ENCODE peak calls at places on chromosomes 3 and 15, in ten cellular contexts. One of them, this sample, is unnamed.

GRCh38 chr3:28476194-28476593 is 127.6 kb upstream of the AZI2 start:
- DNase-seq in HTR-8/SVneo: peak; percentile 21
- DNase-seq in pons: peak; percentile 56
- DNase-seq in DMS 273 treated with DMSO at 0.1 percent for 48 hours: peak; percentile 6
- DNase-seq in dermis microvascular lymphatic vessel endothelial cell: peak; percentile 60
- DNase-seq in GM03348: peak; percentile 67
- DNase-seq in HT-29: peak; percentile 33
- DNase-seq in ACHN: peak; percentile 41
- DNase-seq in fibroblast of the aortic adventitia: peak; percentile 69
- DNase-seq in GM20000: peak; percentile 36
- DNase-seq in this sample: peak; percentile 5

GRCh38 chr3:144760831-144761230 is 789.2 kb downstream of the DIPK2A start:
- DNase-seq in HTR-8/SVneo: no peak
- DNase-seq in pons: no peak
- DNase-seq in DMS 273 treated with DMSO at 0.1 percent for 48 hours: no peak
- DNase-seq in dermis microvascular lymphatic vessel endothelial cell: no peak
- DNase-seq in GM03348: no peak
- DNase-seq in HT-29: peak; percentile 41
- DNase-seq in ACHN: no peak
- DNase-seq in fibroblast of the aortic adventitia: no peak
- DNase-seq in GM20000: no peak
- DNase-seq in this sample: no peak

GRCh38 chr3:141940204-141940776 is 63.8 kb downstream of the ATP1B3 start:
- DNase-seq in HTR-8/SVneo: peak; percentile 84
- DNase-seq in pons: peak; percentile 35
- DNase-seq in DMS 273 treated with DMSO at 0.1 percent for 48 hours: peak; percentile 92
- DNase-seq in dermis microvascular lymphatic vessel endothelial cell: peak; percentile 66
- DNase-seq in GM03348: peak; percentile 60
- DNase-seq in HT-29: peak; percentile 79
- DNase-seq in ACHN: peak; percentile 64
- DNase-seq in fibroblast of the aortic adventitia: peak; percentile 64
- DNase-seq in GM20000: no peak
- DNase-seq in this sample: peak; percentile 100

GRCh38 chr3:11954312-11954934 is 49.8 kb upstream of the SYN2 start:
- DNase-seq in HTR-8/SVneo: no peak
- DNase-seq in pons: no peak
- DNase-seq in DMS 273 treated with DMSO at 0.1 percent for 48 hours: peak; percentile 1
- DNase-seq in dermis microvascular lymphatic vessel endothelial cell: no peak
- DNase-seq in GM03348: no peak
- DNase-seq in HT-29: no peak
- DNase-seq in ACHN: no peak
- DNase-seq in fibroblast of the aortic adventitia: no peak
- DNase-seq in GM20000: no peak
- DNase-seq in this sample: no peak

GRCh38 chr15:48005921-48006541 is 114.8 kb upstream of the SLC24A5 start:
- DNase-seq in HTR-8/SVneo: peak; percentile 12
- DNase-seq in pons: no peak
- DNase-seq in DMS 273 treated with DMSO at 0.1 percent for 48 hours: no peak
- DNase-seq in dermis microvascular lymphatic vessel endothelial cell: no peak
- DNase-seq in GM03348: no peak
- DNase-seq in HT-29: no peak
- DNase-seq in ACHN: no peak
- DNase-seq in fibroblast of the aortic adventitia: peak; percentile 5
- DNase-seq in GM20000: no peak
- DNase-seq in this sample: no peak

GRCh38 chr15:49686626-49687025 is 65.8 kb downstream of the DTWD1 start:
- DNase-seq in HTR-8/SVneo: peak; percentile 5
- DNase-seq in pons: no peak
- DNase-seq in DMS 273 treated with DMSO at 0.1 percent for 48 hours: no peak
- DNase-seq in dermis microvascular lymphatic vessel endothelial cell: peak; percentile 42
- DNase-seq in GM03348: peak; percentile 6
- DNase-seq in HT-29: no peak
- DNase-seq in ACHN: no peak
- DNase-seq in fibroblast of the aortic adventitia: peak; percentile 93
- DNase-seq in GM20000: no peak
- DNase-seq in this sample: peak; percentile 53

GRCh38 chr3:101311676-101312075 is 8.7 kb downstream of the IMPG2 start:
- DNase-seq in HTR-8/SVneo: no peak
- DNase-seq in pons: no peak
- DNase-seq in DMS 273 treated with DMSO at 0.1 percent for 48 hours: no peak
- DNase-seq in dermis microvascular lymphatic vessel endothelial cell: no peak
- DNase-seq in GM03348: no peak
- DNase-seq in HT-29: no peak
- DNase-seq in ACHN: no peak
- DNase-seq in fibroblast of the aortic adventitia: peak; percentile 50
- DNase-seq in GM20000: no peak
- DNase-seq in this sample: no peak

GRCh38 chr3:13019243-13019701 is 54.0 kb downstream of the IQSEC1 start:
- DNase-seq in HTR-8/SVneo: peak; percentile 50
- DNase-seq in pons: no peak
- DNase-seq in DMS 273 treated with DMSO at 0.1 percent for 48 hours: peak; percentile 36
- DNase-seq in dermis microvascular lymphatic vessel endothelial cell: no peak
- DNase-seq in GM03348: peak; percentile 93
- DNase-seq in HT-29: no peak
- DNase-seq in ACHN: no peak
- DNase-seq in fibroblast of the aortic adventitia: peak; percentile 84
- DNase-seq in GM20000: no peak
- DNase-seq in this sample: peak; percentile 10

GRCh38 chr15:73897441-73898261 is 24.3 kb downstream of the TBC1D21 start:
- DNase-seq in HTR-8/SVneo: peak; percentile 81
- DNase-seq in pons: no peak
- DNase-seq in DMS 273 treated with DMSO at 0.1 percent for 48 hours: no peak
- DNase-seq in dermis microvascular lymphatic vessel endothelial cell: peak; percentile 62
- DNase-seq in GM03348: peak; percentile 91
- DNase-seq in HT-29: peak; percentile 55
- DNase-seq in ACHN: peak; percentile 84
- DNase-seq in fibroblast of the aortic adventitia: peak; percentile 82
- DNase-seq in GM20000: peak; percentile 78
- DNase-seq in this sample: peak; percentile 26

GRCh38 chr3:72938471-72939265 is 50.8 kb downstream of the GXYLT2 start:
- DNase-seq in HTR-8/SVneo: peak; percentile 64
- DNase-seq in pons: peak; percentile 84
- DNase-seq in DMS 273 treated with DMSO at 0.1 percent for 48 hours: peak; percentile 95
- DNase-seq in dermis microvascular lymphatic vessel endothelial cell: peak; percentile 65
- DNase-seq in GM03348: peak; percentile 87
- DNase-seq in HT-29: peak; percentile 57
- DNase-seq in ACHN: peak; percentile 59
- DNase-seq in fibroblast of the aortic adventitia: peak; percentile 100
- DNase-seq in GM20000: peak; percentile 78
- DNase-seq in this sample: peak; percentile 59

GRCh38 chr15:78243491-78243941 is 9.2 kb upstream of the ACSBG1 start:
- DNase-seq in HTR-8/SVneo: no peak
- DNase-seq in pons: peak; percentile 51
- DNase-seq in DMS 273 treated with DMSO at 0.1 percent for 48 hours: no peak
- DNase-seq in dermis microvascular lymphatic vessel endothelial cell: peak; percentile 49
- DNase-seq in GM03348: no peak
- DNase-seq in HT-29: no peak
- DNase-seq in ACHN: peak; percentile 61
- DNase-seq in fibroblast of the aortic adventitia: peak; percentile 47
- DNase-seq in GM20000: no peak
- DNase-seq in this sample: no peak

GRCh38 chr3:16419640-16420039 is 93.9 kb downstream of the RFTN1 start:
- DNase-seq in HTR-8/SVneo: no peak
- DNase-seq in pons: no peak
- DNase-seq in DMS 273 treated with DMSO at 0.1 percent for 48 hours: no peak
- DNase-seq in dermis microvascular lymphatic vessel endothelial cell: peak; percentile 17
- DNase-seq in GM03348: peak; percentile 33
- DNase-seq in HT-29: no peak
- DNase-seq in ACHN: peak; percentile 4
- DNase-seq in fibroblast of the aortic adventitia: peak; percentile 38
- DNase-seq in GM20000: no peak
- DNase-seq in this sample: no peak

GRCh38 chr3:190504354-190505125 is 9.3 kb upstream of the IL1RAP start:
- DNase-seq in HTR-8/SVneo: no peak
- DNase-seq in pons: peak; percentile 55
- DNase-seq in DMS 273 treated with DMSO at 0.1 percent for 48 hours: no peak
- DNase-seq in dermis microvascular lymphatic vessel endothelial cell: peak; percentile 41
- DNase-seq in GM03348: no peak
- DNase-seq in HT-29: peak; percentile 7
- DNase-seq in ACHN: peak; percentile 10
- DNase-seq in fibroblast of the aortic adventitia: peak; percentile 68
- DNase-seq in GM20000: no peak
- DNase-seq in this sample: peak; percentile 24

GRCh38 chr3:52831500-52832301 is 1.2 kb upstream of the ITIH4 start:
- DNase-seq in HTR-8/SVneo: peak; percentile 89
- DNase-seq in pons: no peak
- DNase-seq in DMS 273 treated with DMSO at 0.1 percent for 48 hours: peak; percentile 55
- DNase-seq in dermis microvascular lymphatic vessel endothelial cell: peak; percentile 83
- DNase-seq in GM03348: peak; percentile 88
- DNase-seq in HT-29: peak; percentile 60
- DNase-seq in ACHN: peak; percentile 81
- DNase-seq in fibroblast of the aortic adventitia: peak; percentile 60
- DNase-seq in GM20000: no peak
- DNase-seq in this sample: peak; percentile 33

GRCh38 chr15:78425643-78426042 is 12.4 kb upstream of the IREB2 start:
- DNase-seq in HTR-8/SVneo: no peak
- DNase-seq in pons: no peak
- DNase-seq in DMS 273 treated with DMSO at 0.1 percent for 48 hours: no peak
- DNase-seq in dermis microvascular lymphatic vessel endothelial cell: no peak
- DNase-seq in GM03348: no peak
- DNase-seq in HT-29: no peak
- DNase-seq in ACHN: no peak
- DNase-seq in fibroblast of the aortic adventitia: no peak
- DNase-seq in GM20000: no peak
- DNase-seq in this sample: no peak